ENCODE peak calls at places on chromosomes 13 and 19, in nine cellular contexts. One of them, this sample, is unnamed.

GRCh38 chr13:85864963-85865530 is 65.8 kb upstream of the SLITRK6 start:
- DNase-seq in stimulated activated CD4-positive, alpha-beta T cell treated with anti-CD3 and anti-CD28 coated beads, Interleukin-2, amount 100 ng/mL, for 24 hours: no peak
- DNase-seq in stimulated activated CD8-positive, alpha-beta memory T cell treated with anti-CD3 and anti-CD28 coated beads, Interleukin-15, amount 100 ng/mL, for 1 hour: no peak
- DNase-seq in left cardiac atrium: no peak
- DNase-seq in T follicular helper cell: no peak
- DNase-seq in NCI-H1436: no peak
- DNase-seq in naive thymus-derived CD4-positive, alpha-beta T cell: no peak
- DNase-seq in iris pigment epithelial cell: peak
- DNase-seq in progenitor cell of endocrine pancreas: no peak
- DNase-seq in this sample: peak

GRCh38 chr19:18233224-18233825 is 7.1 kb upstream of the PDE4C start:
- DNase-seq in stimulated activated CD4-positive, alpha-beta T cell treated with anti-CD3 and anti-CD28 coated beads, Interleukin-2, amount 100 ng/mL, for 24 hours: peak
- DNase-seq in stimulated activated CD8-positive, alpha-beta memory T cell treated with anti-CD3 and anti-CD28 coated beads, Interleukin-15, amount 100 ng/mL, for 1 hour: peak
- DNase-seq in left cardiac atrium: no peak
- DNase-seq in T follicular helper cell: peak
- DNase-seq in NCI-H1436: no peak
- DNase-seq in naive thymus-derived CD4-positive, alpha-beta T cell: peak
- DNase-seq in iris pigment epithelial cell: no peak
- DNase-seq in progenitor cell of endocrine pancreas: peak
- DNase-seq in this sample: peak

GRCh38 chr19:46791944-46792343 is 3.5 kb upstream of the SLC1A5 start:
- DNase-seq in stimulated activated CD4-positive, alpha-beta T cell treated with anti-CD3 and anti-CD28 coated beads, Interleukin-2, amount 100 ng/mL, for 24 hours: no peak
- DNase-seq in stimulated activated CD8-positive, alpha-beta memory T cell treated with anti-CD3 and anti-CD28 coated beads, Interleukin-15, amount 100 ng/mL, for 1 hour: no peak
- DNase-seq in left cardiac atrium: no peak
- DNase-seq in T follicular helper cell: no peak
- DNase-seq in NCI-H1436: no peak
- DNase-seq in naive thymus-derived CD4-positive, alpha-beta T cell: no peak
- DNase-seq in iris pigment epithelial cell: no peak
- DNase-seq in progenitor cell of endocrine pancreas: no peak
- DNase-seq in this sample: no peak

GRCh38 chr13:24512208-24513068 is at the start of gene PARP4:
- DNase-seq in stimulated activated CD4-positive, alpha-beta T cell treated with anti-CD3 and anti-CD28 coated beads, Interleukin-2, amount 100 ng/mL, for 24 hours: peak
- DNase-seq in stimulated activated CD8-positive, alpha-beta memory T cell treated with anti-CD3 and anti-CD28 coated beads, Interleukin-15, amount 100 ng/mL, for 1 hour: peak
- DNase-seq in left cardiac atrium: peak
- DNase-seq in T follicular helper cell: peak
- DNase-seq in NCI-H1436: peak
- DNase-seq in naive thymus-derived CD4-positive, alpha-beta T cell: peak
- DNase-seq in iris pigment epithelial cell: peak
- DNase-seq in progenitor cell of endocrine pancreas: peak
- DNase-seq in this sample: peak

GRCh38 chr13:77300176-77301141 is 26.4 kb downstream of the MYCBP2 start:
- DNase-seq in stimulated activated CD4-positive, alpha-beta T cell treated with anti-CD3 and anti-CD28 coated beads, Interleukin-2, amount 100 ng/mL, for 24 hours: no peak
- DNase-seq in stimulated activated CD8-positive, alpha-beta memory T cell treated with anti-CD3 and anti-CD28 coated beads, Interleukin-15, amount 100 ng/mL, for 1 hour: no peak
- DNase-seq in left cardiac atrium: peak
- DNase-seq in T follicular helper cell: no peak
- DNase-seq in NCI-H1436: no peak
- DNase-seq in naive thymus-derived CD4-positive, alpha-beta T cell: no peak
- DNase-seq in iris pigment epithelial cell: peak
- DNase-seq in progenitor cell of endocrine pancreas: no peak
- DNase-seq in this sample: no peak

GRCh38 chr13:73985789-73986188 is 148.4 kb downstream of the KLF12 start:
- DNase-seq in stimulated activated CD4-positive, alpha-beta T cell treated with anti-CD3 and anti-CD28 coated beads, Interleukin-2, amount 100 ng/mL, for 24 hours: no peak
- DNase-seq in stimulated activated CD8-positive, alpha-beta memory T cell treated with anti-CD3 and anti-CD28 coated beads, Interleukin-15, amount 100 ng/mL, for 1 hour: no peak
- DNase-seq in left cardiac atrium: no peak
- DNase-seq in T follicular helper cell: no peak
- DNase-seq in NCI-H1436: no peak
- DNase-seq in naive thymus-derived CD4-positive, alpha-beta T cell: no peak
- DNase-seq in iris pigment epithelial cell: no peak
- DNase-seq in progenitor cell of endocrine pancreas: no peak
- DNase-seq in this sample: no peak

GRCh38 chr19:1563251-1563650 is 4.9 kb downstream of the MEX3D start:
- DNase-seq in stimulated activated CD4-positive, alpha-beta T cell treated with anti-CD3 and anti-CD28 coated beads, Interleukin-2, amount 100 ng/mL, for 24 hours: no peak
- DNase-seq in stimulated activated CD8-positive, alpha-beta memory T cell treated with anti-CD3 and anti-CD28 coated beads, Interleukin-15, amount 100 ng/mL, for 1 hour: no peak
- DNase-seq in left cardiac atrium: no peak
- DNase-seq in T follicular helper cell: no peak
- DNase-seq in NCI-H1436: no peak
- DNase-seq in naive thymus-derived CD4-positive, alpha-beta T cell: no peak
- DNase-seq in iris pigment epithelial cell: no peak
- DNase-seq in progenitor cell of endocrine pancreas: no peak
- DNase-seq in this sample: no peak

GRCh38 chr13:113400621-113401451 is 36.9 kb upstream of the GRTP1 start:
- DNase-seq in stimulated activated CD4-positive, alpha-beta T cell treated with anti-CD3 and anti-CD28 coated beads, Interleukin-2, amount 100 ng/mL, for 24 hours: no peak
- DNase-seq in stimulated activated CD8-positive, alpha-beta memory T cell treated with anti-CD3 and anti-CD28 coated beads, Interleukin-15, amount 100 ng/mL, for 1 hour: no peak
- DNase-seq in left cardiac atrium: peak
- DNase-seq in T follicular helper cell: no peak
- DNase-seq in NCI-H1436: no peak
- DNase-seq in naive thymus-derived CD4-positive, alpha-beta T cell: no peak
- DNase-seq in iris pigment epithelial cell: no peak
- DNase-seq in progenitor cell of endocrine pancreas: no peak
- DNase-seq in this sample: peak

GRCh38 chr13:96958286-96958891 is 35.9 kb downstream of the OXGR1 start:
- DNase-seq in stimulated activated CD4-positive, alpha-beta T cell treated with anti-CD3 and anti-CD28 coated beads, Interleukin-2, amount 100 ng/mL, for 24 hours: no peak
- DNase-seq in stimulated activated CD8-positive, alpha-beta memory T cell treated with anti-CD3 and anti-CD28 coated beads, Interleukin-15, amount 100 ng/mL, for 1 hour: no peak
- DNase-seq in left cardiac atrium: no peak
- DNase-seq in T follicular helper cell: no peak
- DNase-seq in NCI-H1436: peak
- DNase-seq in naive thymus-derived CD4-positive, alpha-beta T cell: no peak
- DNase-seq in iris pigment epithelial cell: peak
- DNase-seq in progenitor cell of endocrine pancreas: no peak
- DNase-seq in this sample: no peak

GRCh38 chr13:45518525-45519235 is 53.9 kb downstream of the COG3 start:
- DNase-seq in stimulated activated CD4-positive, alpha-beta T cell treated with anti-CD3 and anti-CD28 coated beads, Interleukin-2, amount 100 ng/mL, for 24 hours: no peak
- DNase-seq in stimulated activated CD8-positive, alpha-beta memory T cell treated with anti-CD3 and anti-CD28 coated beads, Interleukin-15, amount 100 ng/mL, for 1 hour: no peak
- DNase-seq in left cardiac atrium: no peak
- DNase-seq in T follicular helper cell: no peak
- DNase-seq in NCI-H1436: no peak
- DNase-seq in naive thymus-derived CD4-positive, alpha-beta T cell: no peak
- DNase-seq in iris pigment epithelial cell: peak
- DNase-seq in progenitor cell of endocrine pancreas: no peak
- DNase-seq in this sample: no peak

GRCh38 chr13:111865826-111866225 is 201.1 kb upstream of the SOX1 start:
- DNase-seq in stimulated activated CD4-positive, alpha-beta T cell treated with anti-CD3 and anti-CD28 coated beads, Interleukin-2, amount 100 ng/mL, for 24 hours: no peak
- DNase-seq in stimulated activated CD8-positive, alpha-beta memory T cell treated with anti-CD3 and anti-CD28 coated beads, Interleukin-15, amount 100 ng/mL, for 1 hour: no peak
- DNase-seq in left cardiac atrium: no peak
- DNase-seq in T follicular helper cell: no peak
- DNase-seq in NCI-H1436: no peak
- DNase-seq in naive thymus-derived CD4-positive, alpha-beta T cell: no peak
- DNase-seq in iris pigment epithelial cell: no peak
- DNase-seq in progenitor cell of endocrine pancreas: no peak
- DNase-seq in this sample: no peak

GRCh38 chr13:44971656-44972595 is 17.3 kb downstream of the NUFIP1 start:
- DNase-seq in stimulated activated CD4-positive, alpha-beta T cell treated with anti-CD3 and anti-CD28 coated beads, Interleukin-2, amount 100 ng/mL, for 24 hours: no peak
- DNase-seq in stimulated activated CD8-positive, alpha-beta memory T cell treated with anti-CD3 and anti-CD28 coated beads, Interleukin-15, amount 100 ng/mL, for 1 hour: no peak
- DNase-seq in left cardiac atrium: no peak
- DNase-seq in T follicular helper cell: no peak
- DNase-seq in NCI-H1436: no peak
- DNase-seq in naive thymus-derived CD4-positive, alpha-beta T cell: no peak
- DNase-seq in iris pigment epithelial cell: peak
- DNase-seq in progenitor cell of endocrine pancreas: no peak
- DNase-seq in this sample: no peak

GRCh38 chr19:41476583-41476982 is 33.6 kb downstream of the ERICH4 start:
- DNase-seq in stimulated activated CD4-positive, alpha-beta T cell treated with anti-CD3 and anti-CD28 coated beads, Interleukin-2, amount 100 ng/mL, for 24 hours: no peak
- DNase-seq in stimulated activated CD8-positive, alpha-beta memory T cell treated with anti-CD3 and anti-CD28 coated beads, Interleukin-15, amount 100 ng/mL, for 1 hour: no peak
- DNase-seq in left cardiac atrium: no peak
- DNase-seq in T follicular helper cell: no peak
- DNase-seq in NCI-H1436: no peak
- DNase-seq in naive thymus-derived CD4-positive, alpha-beta T cell: no peak
- DNase-seq in iris pigment epithelial cell: no peak
- DNase-seq in progenitor cell of endocrine pancreas: no peak
- DNase-seq in this sample: no peak

GRCh38 chr13:44932850-44933251 is 56.4 kb downstream of the NUFIP1 start:
- DNase-seq in stimulated activated CD4-positive, alpha-beta T cell treated with anti-CD3 and anti-CD28 coated beads, Interleukin-2, amount 100 ng/mL, for 24 hours: no peak
- DNase-seq in stimulated activated CD8-positive, alpha-beta memory T cell treated with anti-CD3 and anti-CD28 coated beads, Interleukin-15, amount 100 ng/mL, for 1 hour: no peak
- DNase-seq in left cardiac atrium: peak
- DNase-seq in T follicular helper cell: no peak
- DNase-seq in NCI-H1436: no peak
- DNase-seq in naive thymus-derived CD4-positive, alpha-beta T cell: no peak
- DNase-seq in iris pigment epithelial cell: peak
- DNase-seq in progenitor cell of endocrine pancreas: no peak
- DNase-seq in this sample: no peak

GRCh38 chr13:41345921-41346589 is 35.0 kb downstream of the NAA16 start:
- DNase-seq in stimulated activated CD4-positive, alpha-beta T cell treated with anti-CD3 and anti-CD28 coated beads, Interleukin-2, amount 100 ng/mL, for 24 hours: no peak
- DNase-seq in stimulated activated CD8-positive, alpha-beta memory T cell treated with anti-CD3 and anti-CD28 coated beads, Interleukin-15, amount 100 ng/mL, for 1 hour: no peak
- DNase-seq in left cardiac atrium: no peak
- DNase-seq in T follicular helper cell: no peak
- DNase-seq in NCI-H1436: no peak
- DNase-seq in naive thymus-derived CD4-positive, alpha-beta T cell: no peak
- DNase-seq in iris pigment epithelial cell: peak
- DNase-seq in progenitor cell of endocrine pancreas: no peak
- DNase-seq in this sample: no peak

GRCh38 chr19:51777570-51778460 is 16.8 kb downstream of the FPR2 start:
- DNase-seq in stimulated activated CD4-positive, alpha-beta T cell treated with anti-CD3 and anti-CD28 coated beads, Interleukin-2, amount 100 ng/mL, for 24 hours: peak
- DNase-seq in stimulated activated CD8-positive, alpha-beta memory T cell treated with anti-CD3 and anti-CD28 coated beads, Interleukin-15, amount 100 ng/mL, for 1 hour: peak
- DNase-seq in left cardiac atrium: peak
- DNase-seq in T follicular helper cell: peak
- DNase-seq in NCI-H1436: peak
- DNase-seq in naive thymus-derived CD4-positive, alpha-beta T cell: no peak
- DNase-seq in iris pigment epithelial cell: peak
- DNase-seq in progenitor cell of endocrine pancreas: peak
- DNase-seq in this sample: peak

GRCh38 chr13:94534171-94534570 is 54.7 kb upstream of the DCT start:
- DNase-seq in stimulated activated CD4-positive, alpha-beta T cell treated with anti-CD3 and anti-CD28 coated beads, Interleukin-2, amount 100 ng/mL, for 24 hours: no peak
- DNase-seq in stimulated activated CD8-positive, alpha-beta memory T cell treated with anti-CD3 and anti-CD28 coated beads, Interleukin-15, amount 100 ng/mL, for 1 hour: no peak
- DNase-seq in left cardiac atrium: no peak
- DNase-seq in T follicular helper cell: no peak
- DNase-seq in NCI-H1436: no peak
- DNase-seq in naive thymus-derived CD4-positive, alpha-beta T cell: no peak
- DNase-seq in iris pigment epithelial cell: peak
- DNase-seq in progenitor cell of endocrine pancreas: no peak
- DNase-seq in this sample: no peak

GRCh38 chr19:33473644-33474305 is 47.8 kb downstream of the PEPD start:
- DNase-seq in stimulated activated CD4-positive, alpha-beta T cell treated with anti-CD3 and anti-CD28 coated beads, Interleukin-2, amount 100 ng/mL, for 24 hours: peak
- DNase-seq in stimulated activated CD8-positive, alpha-beta memory T cell treated with anti-CD3 and anti-CD28 coated beads, Interleukin-15, amount 100 ng/mL, for 1 hour: no peak
- DNase-seq in left cardiac atrium: no peak
- DNase-seq in T follicular helper cell: no peak
- DNase-seq in NCI-H1436: no peak
- DNase-seq in naive thymus-derived CD4-positive, alpha-beta T cell: no peak
- DNase-seq in iris pigment epithelial cell: peak
- DNase-seq in progenitor cell of endocrine pancreas: no peak
- DNase-seq in this sample: no peak

GRCh38 chr19:52735734-52736133 is 890 bp upstream of the ZNF611 start:
- DNase-seq in stimulated activated CD4-positive, alpha-beta T cell treated with anti-CD3 and anti-CD28 coated beads, Interleukin-2, amount 100 ng/mL, for 24 hours: no peak
- DNase-seq in stimulated activated CD8-positive, alpha-beta memory T cell treated with anti-CD3 and anti-CD28 coated beads, Interleukin-15, amount 100 ng/mL, for 1 hour: no peak
- DNase-seq in left cardiac atrium: peak
- DNase-seq in T follicular helper cell: no peak
- DNase-seq in NCI-H1436: no peak
- DNase-seq in naive thymus-derived CD4-positive, alpha-beta T cell: no peak
- DNase-seq in iris pigment epithelial cell: peak
- DNase-seq in progenitor cell of endocrine pancreas: peak
- DNase-seq in this sample: peak

GRCh38 chr19:10797541-10798256 is 38.3 kb downstream of the TMED1 start:
- DNase-seq in stimulated activated CD4-positive, alpha-beta T cell treated with anti-CD3 and anti-CD28 coated beads, Interleukin-2, amount 100 ng/mL, for 24 hours: peak
- DNase-seq in stimulated activated CD8-positive, alpha-beta memory T cell treated with anti-CD3 and anti-CD28 coated beads, Interleukin-15, amount 100 ng/mL, for 1 hour: peak
- DNase-seq in left cardiac atrium: no peak
- DNase-seq in T follicular helper cell: peak
- DNase-seq in NCI-H1436: no peak
- DNase-seq in naive thymus-derived CD4-positive, alpha-beta T cell: peak
- DNase-seq in iris pigment epithelial cell: peak
- DNase-seq in progenitor cell of endocrine pancreas: no peak
- DNase-seq in this sample: no peak

GRCh38 chr13:33678906-33679657 is 138.9 kb upstream of the RFC3 start:
- DNase-seq in stimulated activated CD4-positive, alpha-beta T cell treated with anti-CD3 and anti-CD28 coated beads, Interleukin-2, amount 100 ng/mL, for 24 hours: peak
- DNase-seq in stimulated activated CD8-positive, alpha-beta memory T cell treated with anti-CD3 and anti-CD28 coated beads, Interleukin-15, amount 100 ng/mL, for 1 hour: peak
- DNase-seq in left cardiac atrium: peak
- DNase-seq in T follicular helper cell: peak
- DNase-seq in NCI-H1436: no peak
- DNase-seq in naive thymus-derived CD4-positive, alpha-beta T cell: no peak
- DNase-seq in iris pigment epithelial cell: peak
- DNase-seq in progenitor cell of endocrine pancreas: no peak
- DNase-seq in this sample: no peak

GRCh38 chr13:112783946-112784500 is 94.2 kb downstream of the ATP11A start:
- DNase-seq in stimulated activated CD4-positive, alpha-beta T cell treated with anti-CD3 and anti-CD28 coated beads, Interleukin-2, amount 100 ng/mL, for 24 hours: no peak
- DNase-seq in stimulated activated CD8-positive, alpha-beta memory T cell treated with anti-CD3 and anti-CD28 coated beads, Interleukin-15, amount 100 ng/mL, for 1 hour: no peak
- DNase-seq in left cardiac atrium: no peak
- DNase-seq in T follicular helper cell: no peak
- DNase-seq in NCI-H1436: no peak
- DNase-seq in naive thymus-derived CD4-positive, alpha-beta T cell: no peak
- DNase-seq in iris pigment epithelial cell: no peak
- DNase-seq in progenitor cell of endocrine pancreas: no peak
- DNase-seq in this sample: peak

GRCh38 chr19:36111200-36111539 is 227 bp downstream of the OVOL3 start:
- DNase-seq in stimulated activated CD4-positive, alpha-beta T cell treated with anti-CD3 and anti-CD28 coated beads, Interleukin-2, amount 100 ng/mL, for 24 hours: no peak
- DNase-seq in stimulated activated CD8-positive, alpha-beta memory T cell treated with anti-CD3 and anti-CD28 coated beads, Interleukin-15, amount 100 ng/mL, for 1 hour: no peak
- DNase-seq in left cardiac atrium: no peak
- DNase-seq in T follicular helper cell: no peak
- DNase-seq in NCI-H1436: no peak
- DNase-seq in naive thymus-derived CD4-positive, alpha-beta T cell: no peak
- DNase-seq in iris pigment epithelial cell: no peak
- DNase-seq in progenitor cell of endocrine pancreas: no peak
- DNase-seq in this sample: no peak

GRCh38 chr13:114338959-114339358 is 24.7 kb downstream of the CHAMP1 start:
- DNase-seq in stimulated activated CD4-positive, alpha-beta T cell treated with anti-CD3 and anti-CD28 coated beads, Interleukin-2, amount 100 ng/mL, for 24 hours: no peak
- DNase-seq in stimulated activated CD8-positive, alpha-beta memory T cell treated with anti-CD3 and anti-CD28 coated beads, Interleukin-15, amount 100 ng/mL, for 1 hour: no peak
- DNase-seq in left cardiac atrium: no peak
- DNase-seq in T follicular helper cell: no peak
- DNase-seq in NCI-H1436: no peak
- DNase-seq in naive thymus-derived CD4-positive, alpha-beta T cell: no peak
- DNase-seq in iris pigment epithelial cell: no peak
- DNase-seq in progenitor cell of endocrine pancreas: no peak
- DNase-seq in this sample: no peak

GRCh38 chr13:113758651-113759524 is at the start of gene TMEM255B:
- DNase-seq in stimulated activated CD4-positive, alpha-beta T cell treated with anti-CD3 and anti-CD28 coated beads, Interleukin-2, amount 100 ng/mL, for 24 hours: peak
- DNase-seq in stimulated activated CD8-positive, alpha-beta memory T cell treated with anti-CD3 and anti-CD28 coated beads, Interleukin-15, amount 100 ng/mL, for 1 hour: peak
- DNase-seq in left cardiac atrium: peak
- DNase-seq in T follicular helper cell: peak
- DNase-seq in NCI-H1436: peak
- DNase-seq in naive thymus-derived CD4-positive, alpha-beta T cell: peak
- DNase-seq in iris pigment epithelial cell: peak
- DNase-seq in progenitor cell of endocrine pancreas: peak
- DNase-seq in this sample: peak

GRCh38 chr19:28406237-28406596 is 806.7 kb downstream of the UQCRFS1 start:
- DNase-seq in stimulated activated CD4-positive, alpha-beta T cell treated with anti-CD3 and anti-CD28 coated beads, Interleukin-2, amount 100 ng/mL, for 24 hours: no peak
- DNase-seq in stimulated activated CD8-positive, alpha-beta memory T cell treated with anti-CD3 and anti-CD28 coated beads, Interleukin-15, amount 100 ng/mL, for 1 hour: no peak
- DNase-seq in left cardiac atrium: no peak
- DNase-seq in T follicular helper cell: no peak
- DNase-seq in NCI-H1436: peak
- DNase-seq in naive thymus-derived CD4-positive, alpha-beta T cell: no peak
- DNase-seq in iris pigment epithelial cell: no peak
- DNase-seq in progenitor cell of endocrine pancreas: no peak
- DNase-seq in this sample: no peak

GRCh38 chr19:801030-801860 is 4.0 kb downstream of the PTBP1 start:
- DNase-seq in stimulated activated CD4-positive, alpha-beta T cell treated with anti-CD3 and anti-CD28 coated beads, Interleukin-2, amount 100 ng/mL, for 24 hours: no peak
- DNase-seq in stimulated activated CD8-positive, alpha-beta memory T cell treated with anti-CD3 and anti-CD28 coated beads, Interleukin-15, amount 100 ng/mL, for 1 hour: no peak
- DNase-seq in left cardiac atrium: peak
- DNase-seq in T follicular helper cell: no peak
- DNase-seq in NCI-H1436: no peak
- DNase-seq in naive thymus-derived CD4-positive, alpha-beta T cell: no peak
- DNase-seq in iris pigment epithelial cell: no peak
- DNase-seq in progenitor cell of endocrine pancreas: no peak
- DNase-seq in this sample: no peak

GRCh38 chr19:19606021-19606420 is 12.5 kb downstream of the PBX4 start:
- DNase-seq in stimulated activated CD4-positive, alpha-beta T cell treated with anti-CD3 and anti-CD28 coated beads, Interleukin-2, amount 100 ng/mL, for 24 hours: no peak
- DNase-seq in stimulated activated CD8-positive, alpha-beta memory T cell treated with anti-CD3 and anti-CD28 coated beads, Interleukin-15, amount 100 ng/mL, for 1 hour: no peak
- DNase-seq in left cardiac atrium: no peak
- DNase-seq in T follicular helper cell: peak
- DNase-seq in NCI-H1436: peak
- DNase-seq in naive thymus-derived CD4-positive, alpha-beta T cell: no peak
- DNase-seq in iris pigment epithelial cell: peak
- DNase-seq in progenitor cell of endocrine pancreas: no peak
- DNase-seq in this sample: no peak

GRCh38 chr19:15404780-15405211 is 14.0 kb downstream of the AKAP8L start:
- DNase-seq in stimulated activated CD4-positive, alpha-beta T cell treated with anti-CD3 and anti-CD28 coated beads, Interleukin-2, amount 100 ng/mL, for 24 hours: no peak
- DNase-seq in stimulated activated CD8-positive, alpha-beta memory T cell treated with anti-CD3 and anti-CD28 coated beads, Interleukin-15, amount 100 ng/mL, for 1 hour: no peak
- DNase-seq in left cardiac atrium: no peak
- DNase-seq in T follicular helper cell: no peak
- DNase-seq in NCI-H1436: no peak
- DNase-seq in naive thymus-derived CD4-positive, alpha-beta T cell: no peak
- DNase-seq in iris pigment epithelial cell: no peak
- DNase-seq in progenitor cell of endocrine pancreas: no peak
- DNase-seq in this sample: no peak

GRCh38 chr13:112573710-112574109 is 14.2 kb downstream of the TUBGCP3 start:
- DNase-seq in stimulated activated CD4-positive, alpha-beta T cell treated with anti-CD3 and anti-CD28 coated beads, Interleukin-2, amount 100 ng/mL, for 24 hours: no peak
- DNase-seq in stimulated activated CD8-positive, alpha-beta memory T cell treated with anti-CD3 and anti-CD28 coated beads, Interleukin-15, amount 100 ng/mL, for 1 hour: no peak
- DNase-seq in left cardiac atrium: no peak
- DNase-seq in T follicular helper cell: no peak
- DNase-seq in NCI-H1436: no peak
- DNase-seq in naive thymus-derived CD4-positive, alpha-beta T cell: no peak
- DNase-seq in iris pigment epithelial cell: no peak
- DNase-seq in progenitor cell of endocrine pancreas: no peak
- DNase-seq in this sample: no peak

GRCh38 chr13:53045110-53045509 is 16.5 kb downstream of the OLFM4 start:
- DNase-seq in stimulated activated CD4-positive, alpha-beta T cell treated with anti-CD3 and anti-CD28 coated beads, Interleukin-2, amount 100 ng/mL, for 24 hours: no peak
- DNase-seq in stimulated activated CD8-positive, alpha-beta memory T cell treated with anti-CD3 and anti-CD28 coated beads, Interleukin-15, amount 100 ng/mL, for 1 hour: no peak
- DNase-seq in left cardiac atrium: no peak
- DNase-seq in T follicular helper cell: no peak
- DNase-seq in NCI-H1436: no peak
- DNase-seq in naive thymus-derived CD4-positive, alpha-beta T cell: no peak
- DNase-seq in iris pigment epithelial cell: no peak
- DNase-seq in progenitor cell of endocrine pancreas: no peak
- DNase-seq in this sample: no peak

This sample was measured in WTC11.